ENCODE peak calls at places on chromosomes 16 and 17, in ten cellular contexts. O, E, K, N, V, F, P, B, S and M are unnamed samples.

GRCh38 chr17:57517519-57518342 is 227.4 kb downstream of the CCDC182 start:
- DNase-seq in O (no peak), E (no peak), K (no peak), N (no peak), V (no peak), F (no peak), P (no peak), B (no peak), S (no peak), M (no peak)

GRCh38 chr17:11932337-11932898 is 64.9 kb downstream of the ZNF18 start:
- DNase-seq in O (no peak), E (no peak), K (no peak), N (no peak), V (no peak), F (no peak), P (no peak), B (no peak), S (no peak), M (no peak)

GRCh38 chr16:57999366-57999970 is 1.0 kb downstream of the ZNF319 start:
- DNase-seq in O (no peak), E (peak), K (no peak), N (no peak), V (peak), F (no peak), P (no peak), B (no peak), S (no peak), M (no peak)

GRCh38 chr17:15431201-15431600 is 36.2 kb downstream of the CDRT4 start:
- DNase-seq in O (no peak), E (no peak), K (no peak), N (no peak), V (no peak), F (no peak), P (no peak), B (no peak), S (peak), M (no peak)

GRCh38 chr17:2094891-2095535 is 40.1 kb downstream of the HIC1 start:
- DNase-seq in O (no peak), E (no peak), K (no peak), N (peak), V (peak), F (no peak), P (peak), B (peak), S (peak), M (peak)

GRCh38 chr17:55267777-55268648 is 3.3 kb downstream of the HLF start:
- DNase-seq in O (no peak), E (no peak), K (no peak), N (no peak), V (no peak), F (no peak), P (no peak), B (no peak), S (no peak), M (no peak)

GRCh38 chr16:6611535-6611934 is 721.1 kb upstream of the RBFOX1 start:
- DNase-seq in O (no peak), E (no peak), K (no peak), N (no peak), V (no peak), F (no peak), P (no peak), B (no peak), S (no peak), M (no peak)

GRCh38 chr16:2838928-2839327 is 8.8 kb downstream of the ZG16B start:
- DNase-seq in O (peak), E (peak), K (no peak), N (peak), V (peak), F (no peak), P (peak), B (peak), S (no peak), M (peak)

GRCh38 chr16:67013238-67013822 is 15.6 kb upstream of the CBFB start:
- DNase-seq in O (peak), E (no peak), K (no peak), N (no peak), V (no peak), F (no peak), P (no peak), B (no peak), S (no peak), M (no peak)

GRCh38 chr17:31627960-31628359 is 231.1 kb downstream of the COPRS start:
- DNase-seq in O (no peak), E (no peak), K (no peak), N (no peak), V (peak), F (no peak), P (no peak), B (no peak), S (no peak), M (no peak)

GRCh38 chr16:70565053-70565452 is 41.4 kb downstream of the SF3B3 start:
- DNase-seq in O (no peak), E (no peak), K (no peak), N (no peak), V (no peak), F (no peak), P (no peak), B (no peak), S (peak), M (no peak)

GRCh38 chr17:45440161-45440859 is 7.6 kb upstream of the ARHGAP27 start:
- DNase-seq in O (no peak), E (no peak), K (no peak), N (no peak), V (peak), F (no peak), P (no peak), B (peak), S (peak), M (no peak)

GRCh38 chr17:75308732-75309629 is 19.7 kb upstream of the SLC25A19 start:
- DNase-seq in O (no peak), E (no peak), K (no peak), N (peak), V (no peak), F (no peak), P (no peak), B (peak), S (no peak), M (no peak)

GRCh38 chr16:19559242-19559910 is 3.9 kb downstream of the VPS35L start:
- DNase-seq in O (no peak), E (no peak), K (no peak), N (no peak), V (peak), F (peak), P (no peak), B (no peak), S (no peak), M (no peak)

GRCh38 chr16:14354561-14355351 is 275.3 kb downstream of the PARN start:
- DNase-seq in O (no peak), E (no peak), K (peak), N (no peak), V (no peak), F (no peak), P (peak), B (peak), S (no peak), M (no peak)

GRCh38 chr16:383326-384020 is 1.7 kb upstream of the PGAP6 start:
- DNase-seq in O (peak), E (peak), K (peak), N (peak), V (peak), F (peak), P (peak), B (peak), S (no peak), M (no peak)

GRCh38 chr16:88430524-88431446 is 22.3 kb upstream of the ZFPM1 start:
- DNase-seq in O (no peak), E (peak), K (no peak), N (no peak), V (peak), F (no peak), P (peak), B (no peak), S (no peak), M (peak)

GRCh38 chr17:18277076-18277475 is 16.6 kb downstream of the MIEF2 start:
- DNase-seq in O (no peak), E (no peak), K (no peak), N (no peak), V (no peak), F (no peak), P (no peak), B (no peak), S (no peak), M (no peak)

GRCh38 chr16:51193879-51194278 is 42.8 kb upstream of the SALL1 start:
- DNase-seq in O (no peak), E (no peak), K (no peak), N (no peak), V (no peak), F (no peak), P (no peak), B (no peak), S (no peak), M (no peak)

GRCh38 chr17:13346081-13346533 is 255.6 kb downstream of the HS3ST3A1 start:
- DNase-seq in O (no peak), E (no peak), K (no peak), N (no peak), V (no peak), F (no peak), P (no peak), B (no peak), S (no peak), M (no peak)

GRCh38 chr16:28101533-28101890 is 38.0 kb upstream of the GSG1L start:
- DNase-seq in O (peak), E (no peak), K (no peak), N (no peak), V (no peak), F (no peak), P (no peak), B (no peak), S (no peak), M (no peak)

GRCh38 chr16:73166394-73166971 is 118.6 kb upstream of the ZFHX3 start:
- DNase-seq in O (no peak), E (no peak), K (no peak), N (no peak), V (no peak), F (no peak), P (no peak), B (no peak), S (peak), M (no peak)

GRCh38 chr16:60727856-60728255 is 1308.4 kb downstream of the CDH8 start:
- DNase-seq in O (no peak), E (no peak), K (no peak), N (no peak), V (no peak), F (no peak), P (no peak), B (no peak), S (no peak), M (no peak)

GRCh38 chr16:11615756-11616447 is 29.2 kb upstream of the LITAF start:
- DNase-seq in O (no peak), E (no peak), K (no peak), N (no peak), V (no peak), F (no peak), P (no peak), B (no peak), S (no peak), M (no peak)

DNA sequence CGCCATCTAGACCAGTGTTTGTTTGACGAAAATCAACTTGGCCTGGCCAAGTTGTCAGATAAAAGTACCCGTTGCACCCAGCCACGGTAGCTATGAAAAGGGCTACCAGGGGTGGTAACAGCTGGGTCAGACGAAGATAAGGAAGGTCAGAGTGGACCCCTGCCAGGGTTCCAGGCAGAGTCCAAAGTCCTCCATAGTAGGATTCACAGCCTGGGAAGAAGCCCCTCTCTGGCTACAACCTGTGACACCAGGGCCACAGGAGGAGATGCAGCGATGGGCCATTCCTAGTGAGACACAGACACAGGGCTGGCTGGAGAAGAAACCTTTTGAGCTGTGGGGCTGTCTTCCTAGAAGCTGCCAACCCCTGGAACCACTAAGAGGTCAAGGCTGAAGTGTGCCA is 39.3 kb downstream of the MEAK7 start:
- DNase-seq in O (peak), E (no peak), K (no peak), N (peak), V (no peak), F (no peak), P (no peak), B (no peak), S (peak), M (no peak)
- H3K27ac ChIP-seq in O (no peak), E (no peak), K (no peak), N (no peak), V (no peak), F (no peak), P (no peak), B (no peak), S (no peak), M (no peak)

GRCh38 chr17:38777641-38778250 is 21.6 kb downstream of the PIP4K2B start:
- DNase-seq in O (no peak), E (no peak), K (no peak), N (no peak), V (no peak), F (no peak), P (no peak), B (no peak), S (no peak), M (no peak)

GRCh38 chr17:38786372-38786771 is 13.0 kb downstream of the PIP4K2B start:
- DNase-seq in O (no peak), E (no peak), K (no peak), N (no peak), V (no peak), F (no peak), P (no peak), B (no peak), S (no peak), M (no peak)

GRCh38 chr17:38779965-38780752 is 19.2 kb downstream of the PIP4K2B start:
- DNase-seq in O (no peak), E (no peak), K (no peak), N (no peak), V (no peak), F (no peak), P (no peak), B (no peak), S (no peak), M (no peak)

GRCh38 chr17:38789185-38789584 is 10.2 kb downstream of the PIP4K2B start:
- DNase-seq in O (no peak), E (no peak), K (no peak), N (no peak), V (no peak), F (no peak), P (no peak), B (no peak), S (no peak), M (no peak)

DNA sequence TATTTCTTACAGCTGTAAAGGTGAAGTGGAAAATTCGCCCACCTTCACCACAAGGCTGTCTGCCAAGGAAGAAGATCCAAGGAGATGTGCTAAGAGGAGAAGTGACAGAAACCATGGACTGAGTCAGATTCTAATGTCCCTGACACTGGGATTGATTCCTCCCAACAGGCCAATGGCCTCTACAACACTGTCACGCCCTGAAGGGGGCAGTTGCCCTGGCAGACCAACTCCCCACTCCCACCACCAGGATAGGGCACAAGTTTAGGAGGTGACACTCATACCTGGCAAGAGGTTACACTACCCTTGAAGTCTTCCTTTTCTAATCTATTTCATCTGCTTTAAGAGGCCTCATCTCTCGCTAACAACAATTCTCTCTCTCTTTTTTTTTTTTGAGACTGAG is 16.1 kb downstream of the PIP4K2B start:
- DNase-seq in O (no peak), E (no peak), K (no peak), N (no peak), V (no peak), F (no peak), P (no peak), B (no peak), S (no peak), M (no peak)
- TF ChIP-seq CTCF in O (no peak), E (no peak), K (no peak), N (no peak), V (no peak), F (peak), P (no peak), B (no peak), S (no peak), M (no peak)

GRCh38 chr17:52532373-52532772 is 373.9 kb upstream of the CA10 start:
- DNase-seq in O (no peak), E (no peak), K (no peak), N (no peak), V (no peak), F (no peak), P (no peak), B (no peak), S (no peak), M (no peak)
- H3K27ac ChIP-seq in O (no peak), E (no peak), K (no peak), N (no peak), V (no peak), F (no peak), P (no peak), B (no peak), S (no peak), M (no peak)

GRCh38 chr16:49348408-49349176 is 25.0 kb upstream of the C16orf78 start:
- DNase-seq in O (no peak), E (no peak), K (no peak), N (no peak), V (no peak), F (peak), P (no peak), B (no peak), S (no peak), M (no peak)
- TF ChIP-seq CTCF in O (no peak), E (no peak), K (peak), N (no peak), V (no peak), F (no peak), P (no peak), B (no peak), S (no peak), M (no peak)

DNA sequence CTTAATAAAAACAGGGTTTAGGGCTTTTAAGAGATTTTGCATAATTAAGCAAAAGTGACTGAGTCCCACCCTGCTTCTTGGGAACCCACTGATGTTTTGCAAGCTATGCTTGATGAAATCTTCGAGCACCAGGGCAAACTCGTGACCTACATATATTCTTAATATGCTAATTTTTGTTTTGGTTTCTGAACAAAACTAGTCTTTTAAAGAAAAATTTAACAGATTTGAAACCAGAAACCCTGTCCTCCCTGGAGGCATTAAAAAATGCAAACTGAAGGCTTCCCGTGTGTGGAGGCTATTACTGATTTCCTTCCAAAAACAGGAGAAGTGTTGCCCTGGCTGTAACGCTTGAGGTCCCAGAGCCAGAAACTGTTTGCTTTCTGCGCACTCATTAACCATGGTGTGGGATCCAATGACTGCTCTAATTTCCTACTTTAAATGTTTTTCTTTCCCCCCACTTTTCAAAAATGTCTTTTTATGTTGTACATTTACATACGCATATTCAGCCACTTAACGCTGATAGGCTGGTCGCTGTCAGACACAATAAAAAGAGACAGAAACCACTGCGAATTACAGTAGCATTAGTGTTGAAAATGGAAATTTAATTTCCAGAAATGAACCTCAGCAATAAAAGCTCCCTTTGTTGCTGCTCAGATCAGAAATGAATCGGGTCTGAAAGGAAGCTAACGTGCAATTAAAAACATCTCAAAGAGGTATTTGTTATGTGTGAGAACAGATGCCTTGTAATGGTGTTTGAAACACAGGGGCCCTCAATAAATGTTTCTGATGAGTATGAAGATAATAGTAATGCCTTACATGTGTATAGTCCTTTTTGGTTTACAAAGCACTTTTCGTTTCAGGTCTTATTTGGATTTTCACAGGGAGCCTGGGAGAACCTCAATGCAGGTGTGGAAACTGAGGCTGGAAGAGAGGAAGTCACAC is 40.0 kb upstream of the IRX6 start:
- DNase-seq in O (no peak), E (no peak), K (no peak), N (no peak), V (no peak), F (no peak), P (no peak), B (no peak), S (no peak), M (no peak)
- H3K27ac ChIP-seq in O (no peak), E (no peak), K (no peak), N (no peak), V (no peak), F (no peak), P (no peak), B (no peak), S (no peak), M (no peak)

DNA sequence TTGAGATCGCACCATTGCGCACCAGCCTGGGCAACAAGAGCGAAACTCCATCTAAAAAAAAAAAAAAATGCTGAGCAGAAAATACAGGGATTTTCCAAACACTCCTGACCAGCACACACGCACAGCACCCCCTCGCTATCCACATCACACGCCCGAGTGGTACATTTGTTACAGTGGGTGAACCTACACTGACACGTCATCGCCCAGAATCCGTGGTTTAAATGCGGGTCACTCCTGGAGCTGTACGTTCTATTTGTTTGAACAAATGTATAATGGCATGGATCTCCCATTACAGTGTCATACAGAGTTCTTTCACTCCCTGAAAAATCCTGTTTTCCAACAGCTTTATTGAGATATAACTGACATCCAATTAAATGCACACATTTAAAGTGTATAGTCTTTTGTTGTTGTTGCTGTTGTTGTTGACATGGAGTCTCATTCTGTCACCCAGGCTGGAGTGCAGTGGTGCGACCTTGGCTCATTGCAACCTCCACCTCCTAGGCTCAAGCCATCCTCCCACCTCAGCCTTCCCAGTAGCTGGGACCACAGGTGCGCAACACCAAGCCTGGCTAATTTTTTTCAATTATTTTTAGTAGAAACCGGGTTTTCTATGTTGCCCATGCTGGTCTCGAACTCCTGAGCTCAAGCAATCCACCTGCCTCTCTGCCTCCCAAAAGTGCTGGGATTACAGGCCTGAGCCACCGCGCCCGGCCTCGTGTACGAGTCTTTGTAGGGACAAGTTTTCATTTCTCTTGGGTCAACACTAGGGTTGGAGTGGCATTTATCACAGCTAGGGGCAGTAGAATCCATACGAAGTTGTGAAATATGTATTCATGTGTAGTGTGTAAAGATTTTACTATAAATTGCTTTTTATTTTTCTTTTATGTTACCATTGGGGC is 4.4 kb upstream of the CARHSP1 start:
- DNase-seq in O (no peak), E (no peak), K (no peak), N (no peak), V (no peak), F (no peak), P (no peak), B (no peak), S (no peak), M (no peak)
- TF ChIP-seq CTCF in O (no peak), E (no peak), K (peak), N (no peak), V (peak), F (peak), P (no peak), B (no peak), S (no peak), M (no peak)

GRCh38 chr17:43040655-43041054 is 15.6 kb downstream of the RND2 start:
- DNase-seq in O (no peak), E (no peak), K (no peak), N (no peak), V (no peak), F (no peak), P (no peak), B (no peak), S (no peak), M (no peak)
- H3K27ac ChIP-seq in O (no peak), E (no peak), K (no peak), N (no peak), V (no peak), F (no peak), P (no peak), B (no peak), S (no peak), M (no peak)

GRCh38 chr17:81258292-81258691 is 19.2 kb downstream of the NDUFAF8 start:
- DNase-seq in O (no peak), E (no peak), K (no peak), N (no peak), V (no peak), F (no peak), P (no peak), B (no peak), S (no peak), M (no peak)
- TF ChIP-seq CTCF in O (no peak), E (no peak), K (no peak), N (no peak), V (no peak), F (no peak), P (no peak), B (no peak), S (no peak), M (no peak)